ENCODE peak calls at places on chromosomes 13 and 19, in seven cellular contexts. S is dorsolateral prefrontal cortex; B is activated effector memory CD4-positive, alpha-beta T cell treated with anti-CD3 and anti-CD28 coated beads, Interleukin-2, amount 50 U/mL, for 16 hours; D is GM04504; I is adrenal gland; H is COLO829; O is retina. Y is an unnamed sample.

GRCh38 chr19:22945560-22945959 is 57.4 kb downstream of the ZNF728 start:
- DNase-seq in D (no peak), I (no peak), B (no peak), O (peak), S (no peak), H (peak), Y (no peak)

GRCh38 chr19:50333737-50334617 is 4.8 kb upstream of the KCNC3 start:
- DNase-seq in I (peak), H (peak), B (peak), O (peak), S (peak), D (peak), Y (peak)

GRCh38 chr19:50238043-50238442 is 34.6 kb downstream of the MYH14 start:
- DNase-seq in D (no peak), H (no peak), S (no peak), O (no peak), I (no peak), B (no peak), Y (no peak)

GRCh38 chr19:35142531-35143230 is 374 bp upstream of the FXYD7 start:
- DNase-seq in B (peak), S (peak), H (peak), O (peak), I (no peak), D (no peak), Y (peak)

GRCh38 chr13:80006940-80007339 is 334.0 kb downstream of the SPRY2 start:
- DNase-seq in D (no peak), S (no peak), I (no peak), H (no peak), B (no peak), O (no peak), Y (no peak)

GRCh38 chr19:38543807-38544568 is 73.8 kb downstream of the MAP4K1 start:
- DNase-seq in H (peak), O (peak), S (peak), D (peak), B (no peak), I (peak), Y (peak)

GRCh38 chr13:74000906-74001305 is 133.3 kb downstream of the KLF12 start:
- DNase-seq in H (no peak), I (no peak), O (no peak), S (no peak), B (no peak), D (peak), Y (no peak)

GRCh38 chr13:109355875-109356428 is 430.4 kb downstream of the IRS2 start:
- DNase-seq in I (no peak), H (no peak), D (no peak), O (no peak), B (no peak), S (no peak), Y (no peak)

GRCh38 chr19:15423130-15423529 is 4.3 kb upstream of the AKAP8L start:
- DNase-seq in I (no peak), H (no peak), D (no peak), O (no peak), S (no peak), B (no peak), Y (no peak)

GRCh38 chr13:112142401-112142930 is 75.5 kb downstream of the SOX1 start:
- DNase-seq in B (no peak), H (no peak), I (no peak), S (no peak), D (no peak), O (no peak), Y (no peak)

GRCh38 chr19:49570138-49570856 is 10.1 kb downstream of the NOSIP start:
- DNase-seq in O (peak), B (peak), I (peak), S (no peak), H (peak), D (no peak), Y (no peak)

GRCh38 chr19:48391100-48392005 is at the start of gene KDELR1:
- DNase-seq in S (peak), H (peak), O (peak), I (peak), D (no peak), B (peak), Y (peak)

GRCh38 chr19:53865918-53866696 is 1.6 kb upstream of the MYADM start:
- DNase-seq in O (peak), H (no peak), I (peak), B (peak), D (no peak), S (peak), Y (peak)

GRCh38 chr13:33194820-33195692 is 90.5 kb downstream of the STARD13 start:
- DNase-seq in B (no peak), I (no peak), S (no peak), D (peak), H (no peak), O (no peak), Y (no peak)

GRCh38 chr19:1106841-1107654 is 3.3 kb downstream of the GPX4 start:
- DNase-seq in H (no peak), I (no peak), D (no peak), S (no peak), B (no peak), O (no peak), Y (no peak)

GRCh38 chr19:16449330-16449961 is 22.3 kb downstream of the EPS15L1 start:
- DNase-seq in B (no peak), O (no peak), S (no peak), D (no peak), I (no peak), H (no peak), Y (no peak)

GRCh38 chr19:5231857-5232503 is 108.6 kb downstream of the PTPRS start:
- DNase-seq in B (no peak), I (no peak), D (no peak), S (no peak), O (no peak), H (no peak), Y (no peak)

GRCh38 chr13:39913928-39914327 is 258.5 kb downstream of the COG6 start:
- DNase-seq in O (no peak), S (no peak), H (peak), D (peak), B (no peak), I (no peak), Y (no peak)

GRCh38 chr13:59659981-59660380 is 503.7 kb downstream of the DIAPH3 start:
- DNase-seq in O (no peak), H (no peak), D (no peak), S (no peak), I (no peak), B (no peak), Y (no peak)

GRCh38 chr13:32850311-32851052 is 165.7 kb upstream of the KL start:
- DNase-seq in O (no peak), D (no peak), H (no peak), I (no peak), S (peak), B (no peak), Y (no peak)

GRCh38 chr19:36460046-36460445 is 29.3 kb downstream of the ZNF566 start:
- DNase-seq in S (no peak), I (no peak), O (no peak), H (no peak), D (peak), B (no peak), Y (no peak)

GRCh38 chr19:40229484-40229883 is 3.0 kb upstream of the CCNP start:
- DNase-seq in I (no peak), D (no peak), B (no peak), O (no peak), S (no peak), H (no peak), Y (no peak)

GRCh38 chr19:8107301-8107903 is 42.0 kb downstream of the FBN3 start:
- DNase-seq in S (no peak), D (no peak), B (no peak), H (no peak), O (no peak), I (no peak), Y (no peak)

GRCh38 chr19:34337747-34338146 is 27.2 kb upstream of the GPI start:
- DNase-seq in S (no peak), O (no peak), H (no peak), I (peak), D (no peak), B (peak), Y (no peak)

GRCh38 chr19:40811478-40812341 is 12.7 kb downstream of the EGLN2 start:
- DNase-seq in S (peak), O (peak), D (no peak), I (no peak), B (no peak), H (no peak), Y (no peak)

GRCh38 chr13:23656637-23657036 is 86.4 kb downstream of the TNFRSF19 start:
- DNase-seq in O (no peak), I (no peak), S (no peak), D (no peak), H (no peak), B (no peak), Y (no peak)

GRCh38 chr19:41924151-41925145 is 3.8 kb downstream of the ERFL start:
- DNase-seq in S (no peak), O (no peak), B (no peak), H (no peak), I (no peak), D (no peak), Y (no peak)

GRCh38 chr13:38624822-38625221 is 62.1 kb upstream of the FREM2 start:
- DNase-seq in S (no peak), B (no peak), H (no peak), D (no peak), O (no peak), I (no peak), Y (no peak)

GRCh38 chr13:27379694-27380596 is 44.5 kb upstream of the GTF3A start:
- DNase-seq in S (no peak), I (no peak), O (peak), B (peak), D (peak), H (peak), Y (no peak)

GRCh38 chr13:21970172-21970571 is 299.3 kb downstream of the FGF9 start:
- DNase-seq in B (no peak), I (no peak), H (no peak), O (no peak), S (no peak), D (no peak), Y (no peak)

GRCh38 chr13:25085125-25085742 is 10.7 kb upstream of the PABPC3 start:
- DNase-seq in O (peak), H (peak), D (peak), B (no peak), I (peak), S (peak), Y (peak)

GRCh38 chr13:99280166-99280565 is 22.0 kb upstream of the GPR18 start:
- DNase-seq in D (peak), O (no peak), H (no peak), I (no peak), S (no peak), B (no peak), Y (no peak)

GRCh38 chr13:23321534-23322241 is 111.8 kb downstream of the SACS start:
- DNase-seq in I (peak), B (no peak), H (peak), O (no peak), S (peak), D (peak), Y (no peak)

GRCh38 chr13:34719060-34719875 is 222.8 kb upstream of the NBEA start:
- DNase-seq in O (no peak), S (no peak), D (no peak), I (no peak), B (no peak), H (no peak), Y (no peak)

GRCh38 chr19:2289714-2290435 is 7.9 kb upstream of the PEAK3 start:
- DNase-seq in B (peak), S (no peak), I (no peak), H (no peak), O (no peak), D (no peak), Y (no peak)

GRCh38 chr13:106610511-106610910 is 42.6 kb upstream of the ARGLU1 start:
- DNase-seq in D (peak), B (no peak), H (no peak), O (no peak), S (no peak), I (no peak), Y (no peak)

GRCh38 chr13:21673592-21674270 is 2.9 kb downstream of the FGF9 start:
- DNase-seq in H (no peak), D (no peak), B (peak), I (peak), S (peak), O (peak), Y (no peak)